ENCODE peak calls at places on chromosomes 12 and 14, in nine cellular contexts. One of them, this sample, is unnamed.

GRCh38 chr12:81692008-81692407 is 67.1 kb downstream of the PPFIA2 start:
- DNase-seq in HFFc6: no peak
- DNase-seq in CD8-positive, alpha-beta T cell: no peak
- DNase-seq in astrocyte of the cerebellum: no peak
- DNase-seq in cardiac muscle cell: no peak
- DNase-seq in GM23338: peak
- DNase-seq in neural crest cell: no peak
- DNase-seq in heart right ventricle: no peak
- DNase-seq in esophagus squamous epithelium: no peak
- DNase-seq in this sample: no peak

GRCh38 chr12:6949063-6949594 is 2.0 kb upstream of the PTPN6 start:
- DNase-seq in HFFc6: no peak
- DNase-seq in CD8-positive, alpha-beta T cell: peak
- DNase-seq in astrocyte of the cerebellum: no peak
- DNase-seq in cardiac muscle cell: no peak
- DNase-seq in GM23338: no peak
- DNase-seq in neural crest cell: no peak
- DNase-seq in heart right ventricle: peak
- DNase-seq in esophagus squamous epithelium: no peak
- DNase-seq in this sample: no peak

GRCh38 chr14:32820182-32820581 is 118.5 kb upstream of the NPAS3 start:
- DNase-seq in HFFc6: no peak
- DNase-seq in CD8-positive, alpha-beta T cell: no peak
- DNase-seq in astrocyte of the cerebellum: no peak
- DNase-seq in cardiac muscle cell: peak
- DNase-seq in GM23338: no peak
- DNase-seq in neural crest cell: no peak
- DNase-seq in heart right ventricle: no peak
- DNase-seq in esophagus squamous epithelium: no peak
- DNase-seq in this sample: no peak

GRCh38 chr14:84882830-84883229 is 647.1 kb upstream of the FLRT2 start:
- DNase-seq in HFFc6: no peak
- DNase-seq in CD8-positive, alpha-beta T cell: no peak
- DNase-seq in astrocyte of the cerebellum: no peak
- DNase-seq in cardiac muscle cell: no peak
- DNase-seq in GM23338: no peak
- DNase-seq in neural crest cell: no peak
- DNase-seq in heart right ventricle: no peak
- DNase-seq in esophagus squamous epithelium: no peak
- DNase-seq in this sample: no peak

GRCh38 chr12:107335802-107336570 is 242.6 kb upstream of the CRY1 start:
- DNase-seq in HFFc6: no peak
- DNase-seq in CD8-positive, alpha-beta T cell: no peak
- DNase-seq in astrocyte of the cerebellum: no peak
- DNase-seq in cardiac muscle cell: no peak
- DNase-seq in GM23338: no peak
- DNase-seq in neural crest cell: no peak
- DNase-seq in heart right ventricle: no peak
- DNase-seq in esophagus squamous epithelium: no peak
- DNase-seq in this sample: no peak

GRCh38 chr12:99043319-99043914 is 398.3 kb downstream of the APAF1 start:
- DNase-seq in HFFc6: peak
- DNase-seq in CD8-positive, alpha-beta T cell: no peak
- DNase-seq in astrocyte of the cerebellum: peak
- DNase-seq in cardiac muscle cell: peak
- DNase-seq in GM23338: peak
- DNase-seq in neural crest cell: peak
- DNase-seq in heart right ventricle: peak
- DNase-seq in esophagus squamous epithelium: no peak
- DNase-seq in this sample: peak

GRCh38 chr12:3417937-3418336 is 73.1 kb upstream of the PRMT8 start:
- DNase-seq in HFFc6: no peak
- DNase-seq in CD8-positive, alpha-beta T cell: no peak
- DNase-seq in astrocyte of the cerebellum: no peak
- DNase-seq in cardiac muscle cell: no peak
- DNase-seq in GM23338: no peak
- DNase-seq in neural crest cell: no peak
- DNase-seq in heart right ventricle: no peak
- DNase-seq in esophagus squamous epithelium: no peak
- DNase-seq in this sample: no peak

GRCh38 chr12:110001596-110001995 is 2.4 kb downstream of the ANKRD13A start:
- DNase-seq in HFFc6: peak
- DNase-seq in CD8-positive, alpha-beta T cell: no peak
- DNase-seq in astrocyte of the cerebellum: no peak
- DNase-seq in cardiac muscle cell: no peak
- DNase-seq in GM23338: no peak
- DNase-seq in neural crest cell: no peak
- DNase-seq in heart right ventricle: no peak
- DNase-seq in esophagus squamous epithelium: no peak
- DNase-seq in this sample: no peak

GRCh38 chr12:98644712-98645571 is at the start of the genes APAF1 and IKBIP:
- DNase-seq in HFFc6: peak
- DNase-seq in CD8-positive, alpha-beta T cell: peak
- DNase-seq in astrocyte of the cerebellum: peak
- DNase-seq in cardiac muscle cell: peak
- DNase-seq in GM23338: peak
- DNase-seq in neural crest cell: peak
- DNase-seq in heart right ventricle: peak
- DNase-seq in esophagus squamous epithelium: peak
- DNase-seq in this sample: peak

GRCh38 chr12:131990066-131990979 is 40.6 kb downstream of the EP400 start:
- DNase-seq in HFFc6: no peak
- DNase-seq in CD8-positive, alpha-beta T cell: no peak
- DNase-seq in astrocyte of the cerebellum: peak
- DNase-seq in cardiac muscle cell: no peak
- DNase-seq in GM23338: peak
- DNase-seq in neural crest cell: no peak
- DNase-seq in heart right ventricle: no peak
- DNase-seq in esophagus squamous epithelium: no peak
- DNase-seq in this sample: no peak

GRCh38 chr14:53778263-53778662 is 178.4 kb downstream of the BMP4 start:
- DNase-seq in HFFc6: no peak
- DNase-seq in CD8-positive, alpha-beta T cell: no peak
- DNase-seq in astrocyte of the cerebellum: no peak
- DNase-seq in cardiac muscle cell: no peak
- DNase-seq in GM23338: no peak
- DNase-seq in neural crest cell: no peak
- DNase-seq in heart right ventricle: no peak
- DNase-seq in esophagus squamous epithelium: no peak
- DNase-seq in this sample: no peak

GRCh38 chr14:45610303-45610702 is 357.3 kb upstream of the MIS18BP1 start:
- DNase-seq in HFFc6: peak
- DNase-seq in CD8-positive, alpha-beta T cell: no peak
- DNase-seq in astrocyte of the cerebellum: no peak
- DNase-seq in cardiac muscle cell: no peak
- DNase-seq in GM23338: peak
- DNase-seq in neural crest cell: no peak
- DNase-seq in heart right ventricle: no peak
- DNase-seq in esophagus squamous epithelium: no peak
- DNase-seq in this sample: no peak
- TF ChIP-seq CTCF in HFFc6: peak
- TF ChIP-seq CTCF in CD8-positive, alpha-beta T cell: no peak
- TF ChIP-seq CTCF in astrocyte of the cerebellum: peak
- TF ChIP-seq CTCF in cardiac muscle cell: no peak
- TF ChIP-seq CTCF in GM23338: peak
- TF ChIP-seq CTCF in neural crest cell: peak
- TF ChIP-seq CTCF in heart right ventricle: no peak
- TF ChIP-seq CTCF in esophagus squamous epithelium: peak
- TF ChIP-seq CTCF in this sample: peak

GRCh38 chr12:65673732-65674131 is 150.6 kb upstream of the HMGA2 start:
- DNase-seq in HFFc6: peak
- DNase-seq in CD8-positive, alpha-beta T cell: no peak
- DNase-seq in astrocyte of the cerebellum: no peak
- DNase-seq in cardiac muscle cell: peak
- DNase-seq in GM23338: no peak
- DNase-seq in neural crest cell: no peak
- DNase-seq in heart right ventricle: no peak
- DNase-seq in esophagus squamous epithelium: no peak
- DNase-seq in this sample: no peak
- TF ChIP-seq CTCF in HFFc6: peak
- TF ChIP-seq CTCF in CD8-positive, alpha-beta T cell: no peak
- TF ChIP-seq CTCF in astrocyte of the cerebellum: no peak
- TF ChIP-seq CTCF in cardiac muscle cell: peak
- TF ChIP-seq CTCF in GM23338: no peak
- TF ChIP-seq CTCF in neural crest cell: no peak
- TF ChIP-seq CTCF in heart right ventricle: no peak
- TF ChIP-seq CTCF in esophagus squamous epithelium: no peak
- TF ChIP-seq CTCF in this sample: no peak

GRCh38 chr12:14986449-14986848 is 13.6 kb downstream of the PDE6H start:
- DNase-seq in HFFc6: no peak
- DNase-seq in CD8-positive, alpha-beta T cell: no peak
- DNase-seq in astrocyte of the cerebellum: no peak
- DNase-seq in cardiac muscle cell: no peak
- DNase-seq in GM23338: no peak
- DNase-seq in neural crest cell: no peak
- DNase-seq in heart right ventricle: no peak
- DNase-seq in esophagus squamous epithelium: no peak
- DNase-seq in this sample: no peak
- TF ChIP-seq CTCF in HFFc6: no peak
- TF ChIP-seq CTCF in CD8-positive, alpha-beta T cell: no peak
- TF ChIP-seq CTCF in astrocyte of the cerebellum: no peak
- TF ChIP-seq CTCF in cardiac muscle cell: no peak
- TF ChIP-seq CTCF in GM23338: no peak
- TF ChIP-seq CTCF in neural crest cell: no peak
- TF ChIP-seq CTCF in heart right ventricle: peak
- TF ChIP-seq CTCF in esophagus squamous epithelium: no peak
- TF ChIP-seq CTCF in this sample: no peak

GRCh38 chr14:97655169-97655948 is 858.2 kb downstream of the VRK1 start:
- DNase-seq in HFFc6: no peak
- DNase-seq in CD8-positive, alpha-beta T cell: no peak
- DNase-seq in astrocyte of the cerebellum: no peak
- DNase-seq in cardiac muscle cell: no peak
- DNase-seq in GM23338: peak
- DNase-seq in neural crest cell: no peak
- DNase-seq in heart right ventricle: no peak
- DNase-seq in esophagus squamous epithelium: no peak
- DNase-seq in this sample: no peak
- TF ChIP-seq CTCF in HFFc6: no peak
- TF ChIP-seq CTCF in CD8-positive, alpha-beta T cell: no peak
- TF ChIP-seq CTCF in astrocyte of the cerebellum: no peak
- TF ChIP-seq CTCF in cardiac muscle cell: no peak
- TF ChIP-seq CTCF in GM23338: no peak
- TF ChIP-seq CTCF in neural crest cell: peak
- TF ChIP-seq CTCF in heart right ventricle: no peak
- TF ChIP-seq CTCF in esophagus squamous epithelium: peak
- TF ChIP-seq CTCF in this sample: peak

DNA sequence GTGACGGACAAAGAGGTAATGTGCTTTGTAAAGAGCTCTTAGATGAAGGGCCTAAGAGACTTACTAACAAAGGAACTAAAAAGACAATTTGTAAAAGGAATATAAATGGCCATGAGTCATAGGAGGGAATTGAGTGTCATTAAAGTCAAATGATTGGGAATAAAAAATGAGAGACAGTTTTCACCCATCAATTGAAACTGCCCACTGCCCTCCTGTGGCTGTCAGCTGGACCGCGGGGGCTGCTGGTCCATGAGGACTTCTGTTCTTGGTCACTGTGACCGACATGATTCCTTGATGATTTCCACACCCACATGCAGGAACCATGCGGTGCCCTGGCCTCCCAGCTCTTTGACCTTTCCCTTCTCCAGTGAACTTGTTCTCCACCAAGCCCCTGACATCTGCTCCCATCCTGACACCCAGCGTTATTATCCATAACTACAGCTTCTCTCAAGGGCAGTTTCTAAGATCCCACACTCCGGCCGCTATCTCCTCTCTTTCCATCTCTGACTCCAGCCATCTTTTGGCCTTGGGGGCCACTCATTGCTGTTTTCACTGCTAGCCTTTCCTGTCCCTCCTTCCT is 48.4 kb downstream of the C12orf75 start:
- DNase-seq in HFFc6: no peak
- DNase-seq in CD8-positive, alpha-beta T cell: no peak
- DNase-seq in astrocyte of the cerebellum: no peak
- DNase-seq in cardiac muscle cell: no peak
- DNase-seq in GM23338: no peak
- DNase-seq in neural crest cell: peak
- DNase-seq in heart right ventricle: no peak
- DNase-seq in esophagus squamous epithelium: no peak
- DNase-seq in this sample: no peak
- TF ChIP-seq CTCF in HFFc6: peak
- TF ChIP-seq CTCF in CD8-positive, alpha-beta T cell: no peak
- TF ChIP-seq CTCF in astrocyte of the cerebellum: peak
- TF ChIP-seq CTCF in cardiac muscle cell: peak
- TF ChIP-seq CTCF in GM23338: peak
- TF ChIP-seq CTCF in neural crest cell: peak
- TF ChIP-seq CTCF in heart right ventricle: no peak
- TF ChIP-seq CTCF in esophagus squamous epithelium: no peak
- TF ChIP-seq CTCF in this sample: peak

GRCh38 chr12:13211191-13211858 is 14.8 kb downstream of the EMP1 start:
- DNase-seq in HFFc6: no peak
- DNase-seq in CD8-positive, alpha-beta T cell: no peak
- DNase-seq in astrocyte of the cerebellum: peak
- DNase-seq in cardiac muscle cell: no peak
- DNase-seq in GM23338: no peak
- DNase-seq in neural crest cell: no peak
- DNase-seq in heart right ventricle: no peak
- DNase-seq in esophagus squamous epithelium: no peak
- DNase-seq in this sample: no peak
- TF ChIP-seq CTCF in HFFc6: no peak
- TF ChIP-seq CTCF in CD8-positive, alpha-beta T cell: no peak
- TF ChIP-seq CTCF in astrocyte of the cerebellum: no peak
- TF ChIP-seq CTCF in cardiac muscle cell: no peak
- TF ChIP-seq CTCF in GM23338: no peak
- TF ChIP-seq CTCF in neural crest cell: no peak
- TF ChIP-seq CTCF in heart right ventricle: no peak
- TF ChIP-seq CTCF in esophagus squamous epithelium: no peak
- TF ChIP-seq CTCF in this sample: no peak

GRCh38 chr14:37027188-37027824 is 145.1 kb downstream of the SLC25A21 start:
- DNase-seq in HFFc6: no peak
- DNase-seq in CD8-positive, alpha-beta T cell: no peak
- DNase-seq in astrocyte of the cerebellum: no peak
- DNase-seq in cardiac muscle cell: no peak
- DNase-seq in GM23338: no peak
- DNase-seq in neural crest cell: no peak
- DNase-seq in heart right ventricle: no peak
- DNase-seq in esophagus squamous epithelium: no peak
- DNase-seq in this sample: no peak

GRCh38 chr14:37019488-37019887 is 152.9 kb downstream of the SLC25A21 start:
- DNase-seq in HFFc6: no peak
- DNase-seq in CD8-positive, alpha-beta T cell: no peak
- DNase-seq in astrocyte of the cerebellum: no peak
- DNase-seq in cardiac muscle cell: no peak
- DNase-seq in GM23338: no peak
- DNase-seq in neural crest cell: no peak
- DNase-seq in heart right ventricle: no peak
- DNase-seq in esophagus squamous epithelium: no peak
- DNase-seq in this sample: no peak

GRCh38 chr14:37018571-37019240 is 153.7 kb downstream of the SLC25A21 start:
- DNase-seq in HFFc6: no peak
- DNase-seq in CD8-positive, alpha-beta T cell: no peak
- DNase-seq in astrocyte of the cerebellum: no peak
- DNase-seq in cardiac muscle cell: no peak
- DNase-seq in GM23338: no peak
- DNase-seq in neural crest cell: no peak
- DNase-seq in heart right ventricle: no peak
- DNase-seq in esophagus squamous epithelium: no peak
- DNase-seq in this sample: no peak

GRCh38 chr14:37021406-37021805 is 151.0 kb downstream of the SLC25A21 start:
- DNase-seq in HFFc6: no peak
- DNase-seq in CD8-positive, alpha-beta T cell: no peak
- DNase-seq in astrocyte of the cerebellum: no peak
- DNase-seq in cardiac muscle cell: no peak
- DNase-seq in GM23338: no peak
- DNase-seq in neural crest cell: no peak
- DNase-seq in heart right ventricle: no peak
- DNase-seq in esophagus squamous epithelium: no peak
- DNase-seq in this sample: no peak

GRCh38 chr14:37024166-37024565 is 148.2 kb downstream of the SLC25A21 start:
- DNase-seq in HFFc6: no peak
- DNase-seq in CD8-positive, alpha-beta T cell: no peak
- DNase-seq in astrocyte of the cerebellum: no peak
- DNase-seq in cardiac muscle cell: no peak
- DNase-seq in GM23338: peak
- DNase-seq in neural crest cell: no peak
- DNase-seq in heart right ventricle: no peak
- DNase-seq in esophagus squamous epithelium: no peak
- DNase-seq in this sample: no peak
- TF ChIP-seq CTCF in HFFc6: peak
- TF ChIP-seq CTCF in CD8-positive, alpha-beta T cell: no peak
- TF ChIP-seq CTCF in astrocyte of the cerebellum: no peak
- TF ChIP-seq CTCF in cardiac muscle cell: no peak
- TF ChIP-seq CTCF in GM23338: peak
- TF ChIP-seq CTCF in neural crest cell: no peak
- TF ChIP-seq CTCF in heart right ventricle: no peak
- TF ChIP-seq CTCF in esophagus squamous epithelium: no peak
- TF ChIP-seq CTCF in this sample: no peak

This sample was measured in type B pancreatic cell.